ENCODE peak calls at places on chromosomes 2 and 18, in five cellular contexts. D is osteocyte, S is epithelial cell of esophagus, V is pancreas, K is tibial artery. N is an unnamed sample.

GRCh38 chr2:144364988-144365738 is 154.8 kb downstream of the ZEB2 start:
- DNase-seq in V (no peak), S (peak), D (no peak), K (no peak), N (no peak)

GRCh38 chr2:169109502-169110409 is 40.4 kb downstream of the DHRS9 start:
- DNase-seq in K (peak), V (peak), D (peak), S (peak), N (no peak)

GRCh38 chr18:47901624-47902362 is 28.7 kb downstream of the SMAD2 start:
- DNase-seq in K (no peak), V (no peak), D (no peak), S (no peak), N (no peak)

GRCh38 chr2:53051157-53051556 is 716.4 kb upstream of the CHAC2 start:
- DNase-seq in V (no peak), D (no peak), K (no peak), S (peak), N (no peak)

GRCh38 chr2:176118606-176119370 is 2.2 kb downstream of the HOXD10 start:
- DNase-seq in D (no peak), S (peak), V (no peak), K (no peak), N (no peak)

GRCh38 chr2:110993557-110994231 is 127.0 kb upstream of the BCL2L11 start:
- DNase-seq in S (peak), D (no peak), V (no peak), K (no peak), N (peak)

GRCh38 chr18:49898421-49898820 is 85.1 kb upstream of the ACAA2 start:
- DNase-seq in D (no peak), S (peak), K (peak), V (no peak), N (peak)

GRCh38 chr2:239244625-239245024 is 156.2 kb downstream of the HDAC4 start:
- DNase-seq in S (no peak), K (no peak), D (no peak), V (no peak), N (no peak)

GRCh38 chr2:95359035-95359434 is 43.5 kb upstream of the FAHD2A start:
- DNase-seq in S (peak), K (peak), V (no peak), D (no peak), N (no peak)

GRCh38 chr2:235514627-235515363 is 21.0 kb downstream of the AGAP1 start:
- DNase-seq in K (no peak), V (no peak), S (peak), D (no peak), N (no peak)

GRCh38 chr18:76445275-76445674 is 49.8 kb downstream of the ZNF516 start:
- DNase-seq in V (no peak), S (peak), D (no peak), K (no peak), N (no peak)

GRCh38 chr18:2570772-2571199 is 519 bp downstream of the METTL4 start:
- DNase-seq in K (peak), V (peak), S (peak), D (peak), N (peak)

GRCh38 chr2:31227711-31228125 is 6.2 kb upstream of the EHD3 start:
- DNase-seq in K (no peak), V (no peak), D (peak), S (peak), N (no peak)

GRCh38 chr18:49359732-49360444 is 100.6 kb downstream of the DYM start:
- DNase-seq in D (no peak), K (no peak), S (peak), V (no peak), N (no peak)

GRCh38 chr2:17827306-17827705 is 11.0 kb downstream of the MSGN1 start:
- DNase-seq in V (no peak), K (no peak), D (no peak), S (no peak), N (no peak)

GRCh38 chr2:118881490-118882129 is 34.2 kb upstream of the EN1 start:
- DNase-seq in D (no peak), V (peak), K (no peak), S (peak), N (peak)

GRCh38 chr2:231110551-231110950 is 14.3 kb downstream of the HTR2B start:
- DNase-seq in D (no peak), S (no peak), V (no peak), K (no peak), N (no peak)

GRCh38 chr2:173090291-173090877 is 14.7 kb downstream of the MAP3K20 start:
- DNase-seq in V (no peak), S (peak), K (no peak), D (no peak), N (no peak)

GRCh38 chr2:54332386-54332785 is 76.4 kb upstream of the TSPYL6 start:
- DNase-seq in V (no peak), D (no peak), K (no peak), S (peak), N (no peak)

GRCh38 chr2:65137197-65137780 is 7.4 kb upstream of the RAB1A start:
- DNase-seq in S (no peak), K (no peak), V (no peak), D (no peak), N (no peak)

GRCh38 chr2:62196278-62196901 is 475 bp downstream of the B3GNT2 start:
- DNase-seq in V (peak), S (no peak), D (peak), K (peak), N (no peak)

GRCh38 chr2:55922488-55922887 is 1.1 kb downstream of the EFEMP1 start:
- DNase-seq in V (no peak), S (peak), K (no peak), D (no peak), N (no peak)

GRCh38 chr2:213125646-213126347 is 25.6 kb downstream of the IKZF2 start:
- DNase-seq in K (no peak), S (no peak), D (no peak), V (no peak), N (no peak)
- TF ChIP-seq CTCF in K (no peak), S (no peak), D (peak), V (no peak), N (peak)

GRCh38 chr2:135785032-135785431 is 43.4 kb downstream of the UBXN4 start:
- DNase-seq in K (no peak), S (no peak), D (no peak), V (no peak), N (no peak)
- TF ChIP-seq CTCF in K (no peak), S (peak), D (no peak), V (no peak), N (peak)

DNA sequence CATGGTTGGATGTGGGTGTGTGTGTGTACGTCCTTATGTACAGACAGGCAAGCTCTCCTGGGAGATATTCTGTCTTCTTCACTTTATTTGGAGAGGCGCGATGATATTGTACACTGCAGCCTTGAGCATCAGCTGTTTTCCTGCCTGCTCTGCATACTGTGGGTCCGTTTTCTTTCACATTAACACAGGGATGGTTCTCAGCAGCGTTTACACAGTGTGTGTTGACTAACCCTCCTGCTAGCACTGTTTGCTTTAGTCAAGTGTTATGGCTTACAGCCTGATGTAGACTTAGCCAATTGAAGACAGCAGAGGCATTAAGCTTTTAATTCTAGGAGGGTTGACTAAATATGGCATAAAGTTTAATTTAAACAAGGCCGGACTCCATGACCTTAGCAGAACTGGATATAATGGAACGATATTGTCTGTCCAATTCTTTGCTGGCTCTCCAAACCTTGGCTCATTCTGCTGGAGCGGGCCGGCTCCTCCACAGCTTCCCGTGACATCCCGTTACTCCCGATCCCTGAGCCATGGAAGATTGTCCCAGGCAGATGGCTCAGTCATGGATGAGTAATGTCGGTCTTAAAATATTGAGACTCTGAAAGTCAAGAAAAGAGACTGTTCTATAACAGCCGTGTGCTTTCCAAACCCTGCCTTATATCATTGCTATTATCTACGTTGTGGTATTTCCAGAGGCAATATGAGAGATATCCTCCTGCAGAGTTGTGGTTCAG is 134.7 kb downstream of the TPGS2 start:
- DNase-seq in D (no peak), V (no peak), K (no peak), S (no peak), N (no peak)
- TF ChIP-seq CTCF in D (no peak), V (no peak), K (no peak), S (no peak), N (no peak)

GRCh38 chr2:28155071-28155470 is 237.6 kb upstream of the FOSL2 start:
- DNase-seq in S (no peak), D (no peak), K (no peak), V (no peak), N (no peak)

GRCh38 chr2:28152585-28153284 is 239.9 kb upstream of the FOSL2 start:
- DNase-seq in D (no peak), K (no peak), S (peak), V (no peak), N (peak)

GRCh38 chr2:28150994-28151393 is 241.7 kb upstream of the FOSL2 start:
- DNase-seq in S (no peak), D (no peak), K (no peak), V (no peak), N (no peak)

GRCh38 chr2:28155627-28156026 is 237.0 kb upstream of the FOSL2 start:
- DNase-seq in S (peak), D (no peak), V (no peak), K (no peak), N (no peak)

DNA sequence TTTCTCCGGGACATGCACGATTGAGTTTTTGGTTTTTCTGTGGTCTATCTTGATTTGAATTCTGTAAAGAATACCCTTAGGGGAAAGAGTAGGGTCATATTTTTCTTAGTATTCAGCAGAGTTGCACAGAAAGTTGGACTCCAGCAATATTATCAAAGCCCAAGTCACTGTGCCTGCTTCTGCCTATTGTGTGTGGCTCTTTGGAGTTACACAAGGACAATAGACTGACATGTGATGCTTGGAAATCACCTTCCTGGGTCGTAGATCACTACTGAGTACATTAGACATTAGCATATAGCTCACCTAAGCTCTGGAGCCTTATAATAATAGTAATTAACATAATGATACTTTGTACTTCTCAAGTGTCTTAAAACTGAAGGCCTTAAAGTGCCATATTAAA is 238.8 kb upstream of the FOSL2 start:
- DNase-seq in K (no peak), V (no peak), S (no peak), D (no peak), N (no peak)
- TF ChIP-seq CTCF in K (no peak), V (no peak), S (no peak), D (no peak), N (no peak)

GRCh38 chr18:9661564-9661963 is 46.5 kb upstream of the RAB31 start:
- DNase-seq in V (no peak), K (no peak), S (peak), D (peak), N (no peak)
- TF ChIP-seq CTCF in V (no peak), K (no peak), S (peak), D (peak), N (no peak)